ENCODE peak calls at places on chromosomes 4 and X, in nine cellular contexts. M is G401; Q is hypothalamus; D is Ammon's horn; I is T-helper 2 cell treated with Interferon-gamma antibody and Interleukin-4, amounts not matched to agents 5 μg/mL and 100 μg/mL, for 36 hours; Y is RPMI8226; Z is GM19239; O is Right ventricle myocardium inferior; G is natural killer cell. X is an unnamed sample.

GRCh38 chrX:68589372-68589753 is 58.1 kb upstream of the STARD8 start:
- DNase-seq in G (no peak), O (no peak), M (no peak), D (no peak), Y (no peak), Q (no peak), Z (no peak), I (no peak), X (no peak)

GRCh38 chr4:107931775-107932321 is 499 bp downstream of the CYP2U1 start:
- DNase-seq in Y (no peak), Q (peak), D (peak), Z (no peak), M (peak), I (peak), G (no peak), O (no peak), X (no peak)

GRCh38 chr4:82865592-82865991 is 25.4 kb downstream of the SEC31A start:
- DNase-seq in G (no peak), I (peak), Z (no peak), O (no peak), M (no peak), Y (peak), D (no peak), Q (no peak), X (no peak)

GRCh38 chr4:173503330-173504180 is 26.5 kb downstream of the HAND2 start:
- DNase-seq in G (no peak), Q (no peak), Y (no peak), M (no peak), Z (no peak), I (no peak), D (no peak), O (peak), X (no peak)

GRCh38 chrX:69152398-69152797 is 12.9 kb downstream of the PJA1 start:
- DNase-seq in Q (peak), G (no peak), Y (peak), M (no peak), D (peak), I (no peak), Z (no peak), O (no peak), X (peak)

GRCh38 chr4:79348405-79348804 is 22.5 kb upstream of the NAA11 start:
- DNase-seq in Z (no peak), D (no peak), Q (no peak), M (no peak), I (no peak), O (no peak), G (no peak), Y (no peak), X (no peak)

GRCh38 chr4:32117696-32118095 is 1397.5 kb downstream of the PCDH7 start:
- DNase-seq in G (no peak), Q (no peak), M (no peak), Z (no peak), D (no peak), I (no peak), O (no peak), Y (no peak), X (no peak)

GRCh38 chr4:20987191-20987590 is 286.9 kb downstream of the PACRGL start:
- DNase-seq in Q (no peak), G (no peak), M (no peak), D (no peak), O (no peak), Y (no peak), Z (no peak), I (no peak), X (no peak)

GRCh38 chr4:1775731-1776500 is 17.2 kb upstream of the FGFR3 start:
- DNase-seq in O (no peak), I (no peak), Y (no peak), Q (peak), D (peak), Z (no peak), G (no peak), M (no peak), X (no peak)

GRCh38 chr4:76197971-76198410 is 15.6 kb downstream of the SCARB2 start:
- DNase-seq in M (peak), I (no peak), D (peak), O (peak), Z (no peak), G (no peak), Y (peak), Q (peak), X (peak)

GRCh38 chrX:30887721-30888120 is 1.3 kb downstream of the TAB3 start:
- DNase-seq in O (no peak), Y (no peak), Z (no peak), D (no peak), G (no peak), Q (no peak), M (no peak), I (peak), X (no peak)

GRCh38 chrX:49171752-49172279 is at the start of gene PLP2:
- DNase-seq in Z (no peak), Y (peak), M (no peak), Q (no peak), D (no peak), I (peak), O (peak), G (peak), X (peak)

GRCh38 chr4:40388248-40388647 is 53.1 kb downstream of the CHRNA9 start:
- DNase-seq in D (no peak), Y (no peak), I (no peak), M (no peak), Q (no peak), O (no peak), G (no peak), Z (no peak), X (no peak)

GRCh38 chr4:113358784-113359183 is 309.3 kb downstream of the ANK2 start:
- DNase-seq in Y (no peak), M (no peak), D (no peak), Q (no peak), G (no peak), Z (no peak), O (no peak), I (no peak), X (no peak)

GRCh38 chrX:47991263-47992092 is 12.3 kb downstream of the ZNF182 start:
- DNase-seq in I (no peak), G (no peak), Z (no peak), O (no peak), D (no peak), Y (no peak), M (no peak), Q (no peak), X (no peak)

GRCh38 chr4:158519226-158519625 is 2.5 kb upstream of the RXFP1 start:
- DNase-seq in I (no peak), O (no peak), Q (no peak), D (no peak), Z (no peak), G (no peak), M (no peak), Y (no peak), X (no peak)

GRCh38 chr4:83191026-83191425 is 76.5 kb upstream of the PLAC8 start:
- DNase-seq in Q (no peak), Y (no peak), D (no peak), M (no peak), O (no peak), G (no peak), Z (no peak), I (no peak), X (no peak)

GRCh38 chr4:47213106-47213505 is 181.7 kb downstream of the GABRB1 start:
- DNase-seq in G (no peak), Z (no peak), Y (no peak), I (no peak), Q (no peak), O (no peak), D (no peak), M (no peak), X (no peak)

GRCh38 chrX:39012561-39013209 is 211.4 kb downstream of the MID1IP1 start:
- DNase-seq in I (no peak), Y (no peak), G (no peak), Q (no peak), O (no peak), Z (no peak), M (no peak), D (peak), X (no peak)

GRCh38 chr4:113445286-113445685 is 316.3 kb downstream of the CAMK2D start:
- DNase-seq in G (no peak), M (no peak), I (no peak), Q (no peak), Y (no peak), O (peak), Z (no peak), D (no peak), X (peak)

GRCh38 chrX:41781500-41781899 is 57.5 kb downstream of the GPR82 start:
- DNase-seq in Z (peak), M (peak), O (no peak), Y (peak), Q (no peak), D (peak), I (no peak), G (no peak), X (no peak)

GRCh38 chr4:151620066-151620465 is 140.7 kb downstream of the GATB start:
- DNase-seq in Q (no peak), Z (no peak), Y (no peak), M (peak), O (no peak), I (no peak), D (no peak), G (no peak), X (no peak)

GRCh38 chr4:156459584-156459983 is 505.9 kb upstream of the CTSO start:
- DNase-seq in O (no peak), G (no peak), I (no peak), Y (no peak), Q (no peak), M (no peak), Z (no peak), D (no peak), X (no peak)

X was measured in Right ventricle myocardium superior.